ENCODE peak calls at places on chromosomes 5 and 9, in six cellular contexts. L is endodermal cell, R is IMR-90, T is HepG2, I is fibroblast of lung, A is PC-3. E is an unnamed sample.

GRCh38 chr5:173515526-173515925 is 100.9 kb downstream of the BOD1 start:
- DNase-seq in L (no peak), R (peak; percentile 76), T (no peak), I (peak; percentile 33), A (peak; percentile 64), E (peak; percentile 2)

GRCh38 chr5:109739741-109740140 is 50.0 kb downstream of the MAN2A1 start:
- DNase-seq in L (peak; percentile 76), R (peak; percentile 55), T (no peak), I (peak; percentile 73), A (peak; percentile 39), E (peak; percentile 51)

GRCh38 chr5:139132515-139132914 is 65.7 kb downstream of the SIL1 start:
- DNase-seq in L (no peak), R (no peak), T (no peak), I (no peak), A (no peak), E (no peak)

GRCh38 chr5:108749130-108749861 is 1.6 kb downstream of the FER start:
- DNase-seq in L (no peak), R (no peak), T (no peak), I (peak; percentile 30), A (no peak), E (peak; percentile 41)

GRCh38 chr5:141199359-141200235 is at the start of gene PCDHB11:
- DNase-seq in L (peak; percentile 68), R (no peak), T (peak; percentile 6), I (no peak), A (peak; percentile 37), E (peak; percentile 17)

GRCh38 chr5:105905392-105905791 is 1765.3 kb downstream of the EFNA5 start:
- DNase-seq in L (no peak), R (no peak), T (no peak), I (no peak), A (peak; percentile 67), E (no peak)

GRCh38 chr5:15596936-15597335 is 97.0 kb downstream of the FBXL7 start:
- DNase-seq in L (no peak), R (no peak), T (no peak), I (no peak), A (no peak), E (no peak)

GRCh38 chr9:87711857-87712800 is 13.8 kb upstream of the CTSL start:
- DNase-seq in L (peak; percentile 65), R (peak; percentile 81), T (peak; percentile 27), I (peak; percentile 76), A (no peak), E (peak; percentile 46)

GRCh38 chr9:91900057-91900816 is 49.8 kb downstream of the ROR2 start:
- DNase-seq in L (peak; percentile 84), R (no peak), T (no peak), I (no peak), A (no peak), E (no peak)

GRCh38 chr5:79318935-79319614 is 83.1 kb downstream of the JMY start:
- DNase-seq in L (no peak), R (peak; percentile 99), T (no peak), I (peak; percentile 94), A (peak; percentile 59), E (peak; percentile 83)

GRCh38 chr5:76583163-76584047 is 39.8 kb downstream of the F2RL2 start:
- DNase-seq in L (no peak), R (peak; percentile 44), T (no peak), I (peak; percentile 35), A (peak; percentile 42), E (no peak)

GRCh38 chr5:88825782-88826110 is 57.2 kb downstream of the MEF2C start:
- DNase-seq in L (no peak), R (peak; percentile 8), T (no peak), I (no peak), A (no peak), E (no peak)

GRCh38 chr9:108609227-108609894 is 246.4 kb downstream of the ACTL7B start:
- DNase-seq in L (no peak), R (no peak), T (no peak), I (peak; percentile 17), A (peak; percentile 41), E (peak; percentile 31)

GRCh38 chr5:175821790-175822211 is 49.6 kb upstream of the CPLX2 start:
- DNase-seq in L (no peak), R (no peak), T (no peak), I (peak; percentile 23), A (peak; percentile 90), E (peak; percentile 41)

GRCh38 chr5:6056280-6056679 is 322.1 kb downstream of the MED10 start:
- DNase-seq in L (no peak), R (no peak), T (no peak), I (no peak), A (no peak), E (no peak)

GRCh38 chr5:74418709-74419108 is 221.8 kb downstream of the ENC1 start:
- DNase-seq in L (no peak), R (no peak), T (no peak), I (no peak), A (no peak), E (no peak)

GRCh38 chr5:73096239-73096575 is 24.2 kb upstream of the TMEM171 start:
- DNase-seq in L (no peak), R (no peak), T (no peak), I (peak; percentile 14), A (no peak), E (no peak)

GRCh38 chr5:157100140-157100679 is 8.6 kb downstream of the HAVCR2 start:
- DNase-seq in L (no peak), R (peak; percentile 61), T (no peak), I (peak; percentile 42), A (peak; percentile 80), E (no peak)

GRCh38 chr5:67792891-67793290 is 422.7 kb upstream of the PIK3R1 start:
- DNase-seq in L (no peak), R (no peak), T (no peak), I (peak; percentile 60), A (no peak), E (no peak)

GRCh38 chr5:148967783-148968182 is 95.1 kb downstream of the SH3TC2 start:
- DNase-seq in L (peak; percentile 25), R (no peak), T (peak; percentile 39), I (no peak), A (no peak), E (no peak)

GRCh38 chr5:148966937-148967336 is 95.9 kb downstream of the SH3TC2 start:
- DNase-seq in L (peak; percentile 10), R (no peak), T (no peak), I (no peak), A (no peak), E (no peak)

GRCh38 chr5:148969291-148969690 is 93.6 kb downstream of the SH3TC2 start:
- DNase-seq in L (peak; percentile 47), R (no peak), T (no peak), I (no peak), A (peak; percentile 40), E (no peak)

GRCh38 chr5:148970228-148970627 is 92.6 kb downstream of the SH3TC2 start:
- DNase-seq in L (peak; percentile 74), R (no peak), T (no peak), I (no peak), A (peak; percentile 84), E (no peak)

GRCh38 chr5:148968311-148968710 is 94.6 kb downstream of the SH3TC2 start:
- DNase-seq in L (peak; percentile 44), R (no peak), T (no peak), I (no peak), A (peak; percentile 15), E (no peak)
- H3K9ac ChIP-seq in L (no peak overlapping the region), R (no peak overlapping the region), T (no peak overlapping the region), I (no peak overlapping the region), A (no peak overlapping the region), E (no peak overlapping the region)

GRCh38 chr5:71700803-71701202 is 18.3 kb upstream of the CARTPT start:
- DNase-seq in L (no peak), R (no peak), T (no peak), I (no peak), A (no peak), E (no peak)

GRCh38 chr5:71701409-71701808 is 17.7 kb upstream of the CARTPT start:
- DNase-seq in L (no peak), R (no peak), T (no peak), I (no peak), A (no peak), E (no peak)

GRCh38 chr5:71699751-71700150 is 19.3 kb upstream of the CARTPT start:
- DNase-seq in L (no peak), R (no peak), T (no peak), I (no peak), A (no peak), E (no peak)

GRCh38 chr5:71697967-71698366 is 21.1 kb upstream of the CARTPT start:
- DNase-seq in L (peak; percentile 91), R (no peak), T (peak; percentile 7), I (no peak), A (no peak), E (no peak)

DNA sequence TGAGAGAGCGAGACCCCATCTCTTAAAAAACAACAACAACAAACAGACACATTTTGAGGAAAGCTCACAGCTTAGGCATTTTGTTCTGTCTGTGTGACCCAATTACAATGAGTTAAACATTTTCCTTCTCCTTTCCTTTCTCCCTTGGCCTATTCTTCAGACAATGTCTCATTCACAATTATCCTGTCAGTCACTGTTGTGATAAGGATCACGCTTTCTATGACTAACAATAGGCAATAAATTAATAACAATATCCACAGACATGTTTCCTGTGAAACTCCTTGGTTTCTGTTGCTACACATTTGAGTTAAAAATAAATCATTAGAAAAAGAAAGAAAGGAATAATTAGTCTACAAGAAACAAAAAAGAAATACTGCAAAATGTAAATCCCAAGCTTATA is 19.8 kb upstream of the CARTPT start:
- DNase-seq in L (no peak), R (no peak), T (no peak), I (no peak), A (peak; percentile 6), E (peak; percentile 36)
- H3K9ac ChIP-seq in L (no peak overlapping the region), R (no peak overlapping the region), T (no peak overlapping the region), I (no peak overlapping the region), A (no peak overlapping the region), E (no peak overlapping the region)

GRCh38 chr5:14176888-14177287 is 33.7 kb downstream of the TRIO start:
- DNase-seq in L (no peak), R (no peak), T (no peak), I (no peak), A (no peak), E (no peak)

GRCh38 chr5:14178671-14179211 is 35.6 kb downstream of the TRIO start:
- DNase-seq in L (peak; percentile 90), R (peak; percentile 95), T (no peak), I (peak; percentile 98), A (peak; percentile 87), E (peak; percentile 63)

GRCh38 chr5:14179446-14179845 is 36.3 kb downstream of the TRIO start:
- DNase-seq in L (no peak), R (no peak), T (no peak), I (peak; percentile 49), A (no peak), E (no peak)

GRCh38 chr5:14178091-14178490 is 34.9 kb downstream of the TRIO start:
- DNase-seq in L (no peak), R (no peak), T (no peak), I (peak; percentile 81), A (no peak), E (no peak)

DNA sequence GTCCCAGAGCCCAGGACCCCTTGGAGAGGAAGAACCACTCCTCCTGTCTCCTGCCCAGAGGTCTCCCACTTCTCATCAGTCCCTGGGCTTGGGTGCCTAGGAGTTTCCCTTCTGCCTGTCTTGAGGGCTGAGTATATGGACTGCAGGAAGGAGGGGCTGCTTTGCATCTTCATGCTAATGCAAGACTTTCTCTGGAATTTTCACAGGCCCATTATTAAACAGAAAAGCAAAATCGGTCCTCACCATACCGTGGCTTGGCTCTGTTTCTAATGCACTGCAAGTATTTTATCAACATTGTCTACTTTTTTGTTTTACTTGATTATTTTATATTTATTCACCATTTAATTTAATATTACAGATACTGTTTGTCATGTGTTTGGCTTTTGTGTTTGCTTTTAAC is 34.5 kb downstream of the TRIO start:
- DNase-seq in L (peak; percentile 63), R (no peak), T (no peak), I (no peak), A (no peak), E (no peak)
- H3K9ac ChIP-seq in L (no peak overlapping the region), R (peak overlapping the region; percentile 57), T (no peak overlapping the region), I (no peak overlapping the region), A (peak overlapping the region; percentile 35), E (no peak overlapping the region)

GRCh38 chr9:29211003-29211584 is 1637.8 kb upstream of the C9orf72 start:
- DNase-seq in L (no peak), R (no peak), T (no peak), I (no peak), A (no peak), E (no peak)
- H3K9ac ChIP-seq in L (no peak overlapping the region), R (no peak overlapping the region), T (no peak overlapping the region), I (no peak overlapping the region), A (no peak overlapping the region), E (peak overlapping the region; percentile 79)